ENCODE peak calls at places on chromosomes 16 and 17, in six cellular contexts. One of them, this sample, is unnamed.

GRCh38 chr16:68779891-68780290 is 42.8 kb downstream of the CDH1 start:
- DNase-seq in body of pancreas: peak
- DNase-seq in astrocyte of the cerebellum: no peak
- DNase-seq in right atrium auricular region: no peak
- DNase-seq in fibroblast of pulmonary artery: no peak
- DNase-seq in testis: no peak
- DNase-seq in this sample: no peak

GRCh38 chr16:54237-54581 is 581 bp downstream of the SNRNP25 start:
- DNase-seq in astrocyte of the cerebellum: no peak
- DNase-seq in fibroblast of pulmonary artery: no peak
- DNase-seq in body of pancreas: no peak
- DNase-seq in right atrium auricular region: no peak
- DNase-seq in testis: no peak
- DNase-seq in this sample: no peak

GRCh38 chr16:66996324-66996982 is 8.1 kb downstream of the CES4A start:
- DNase-seq in fibroblast of pulmonary artery: peak
- DNase-seq in right atrium auricular region: peak
- DNase-seq in astrocyte of the cerebellum: peak
- DNase-seq in body of pancreas: peak
- DNase-seq in testis: no peak
- DNase-seq in this sample: peak

GRCh38 chr16:13436641-13437423 is 483.1 kb upstream of the ERCC4 start:
- DNase-seq in fibroblast of pulmonary artery: no peak
- DNase-seq in right atrium auricular region: no peak
- DNase-seq in body of pancreas: no peak
- DNase-seq in testis: no peak
- DNase-seq in astrocyte of the cerebellum: peak
- DNase-seq in this sample: no peak

GRCh38 chr17:15918661-15919259 is 26.2 kb upstream of the ADORA2B start:
- DNase-seq in astrocyte of the cerebellum: no peak
- DNase-seq in testis: no peak
- DNase-seq in fibroblast of pulmonary artery: no peak
- DNase-seq in right atrium auricular region: no peak
- DNase-seq in body of pancreas: peak
- DNase-seq in this sample: no peak

GRCh38 chr16:4524571-4524970 is 14.0 kb downstream of the CDIP1 start:
- DNase-seq in right atrium auricular region: no peak
- DNase-seq in body of pancreas: no peak
- DNase-seq in testis: no peak
- DNase-seq in fibroblast of pulmonary artery: no peak
- DNase-seq in astrocyte of the cerebellum: no peak
- DNase-seq in this sample: no peak

GRCh38 chr16:4624827-4625616 is 396 bp downstream of the MGRN1 start:
- DNase-seq in right atrium auricular region: peak
- DNase-seq in fibroblast of pulmonary artery: peak
- DNase-seq in testis: peak
- DNase-seq in body of pancreas: peak
- DNase-seq in astrocyte of the cerebellum: no peak
- DNase-seq in this sample: peak

GRCh38 chr17:21564262-21564661 is 128.1 kb upstream of the KCNJ18 start:
- DNase-seq in body of pancreas: no peak
- DNase-seq in fibroblast of pulmonary artery: no peak
- DNase-seq in testis: no peak
- DNase-seq in astrocyte of the cerebellum: no peak
- DNase-seq in right atrium auricular region: no peak
- DNase-seq in this sample: no peak

GRCh38 chr17:45660474-45660873 is 123.6 kb upstream of the CRHR1 start:
- DNase-seq in testis: no peak
- DNase-seq in right atrium auricular region: no peak
- DNase-seq in fibroblast of pulmonary artery: peak
- DNase-seq in body of pancreas: no peak
- DNase-seq in astrocyte of the cerebellum: no peak
- DNase-seq in this sample: no peak

GRCh38 chr17:14833201-14833773 is 431.8 kb downstream of the PMP22 start:
- DNase-seq in testis: no peak
- DNase-seq in right atrium auricular region: no peak
- DNase-seq in astrocyte of the cerebellum: peak
- DNase-seq in fibroblast of pulmonary artery: peak
- DNase-seq in body of pancreas: no peak
- DNase-seq in this sample: peak

GRCh38 chr16:576197-576822 is 6.5 kb downstream of the PIGQ start:
- DNase-seq in fibroblast of pulmonary artery: no peak
- DNase-seq in body of pancreas: no peak
- DNase-seq in astrocyte of the cerebellum: no peak
- DNase-seq in testis: no peak
- DNase-seq in right atrium auricular region: no peak
- DNase-seq in this sample: no peak

GRCh38 chr17:78343433-78344201 is 16.3 kb downstream of the SOCS3 start:
- DNase-seq in astrocyte of the cerebellum: no peak
- DNase-seq in fibroblast of pulmonary artery: no peak
- DNase-seq in testis: no peak
- DNase-seq in body of pancreas: no peak
- DNase-seq in right atrium auricular region: no peak
- DNase-seq in this sample: no peak

GRCh38 chr16:3963203-3963602 is 82.7 kb upstream of the CREBBP start:
- DNase-seq in testis: no peak
- DNase-seq in fibroblast of pulmonary artery: no peak
- DNase-seq in body of pancreas: no peak
- DNase-seq in right atrium auricular region: no peak
- DNase-seq in astrocyte of the cerebellum: no peak
- DNase-seq in this sample: no peak

GRCh38 chr17:63775420-63775819 is 1.4 kb downstream of the DDX42 start:
- DNase-seq in right atrium auricular region: no peak
- DNase-seq in body of pancreas: no peak
- DNase-seq in testis: peak
- DNase-seq in astrocyte of the cerebellum: no peak
- DNase-seq in fibroblast of pulmonary artery: no peak
- DNase-seq in this sample: no peak

GRCh38 chr17:2195729-2196128 is 107.9 kb downstream of the SMG6 start:
- DNase-seq in body of pancreas: no peak
- DNase-seq in testis: no peak
- DNase-seq in fibroblast of pulmonary artery: no peak
- DNase-seq in right atrium auricular region: no peak
- DNase-seq in astrocyte of the cerebellum: no peak
- DNase-seq in this sample: no peak

GRCh38 chr17:28747046-28747691 is 3.4 kb downstream of the TRAF4 start:
- DNase-seq in fibroblast of pulmonary artery: no peak
- DNase-seq in testis: no peak
- DNase-seq in astrocyte of the cerebellum: no peak
- DNase-seq in body of pancreas: peak
- DNase-seq in right atrium auricular region: no peak
- DNase-seq in this sample: no peak

GRCh38 chr17:74785981-74786360 is 9.8 kb upstream of the NAT9 start:
- DNase-seq in fibroblast of pulmonary artery: no peak
- DNase-seq in body of pancreas: no peak
- DNase-seq in astrocyte of the cerebellum: no peak
- DNase-seq in right atrium auricular region: no peak
- DNase-seq in testis: no peak
- DNase-seq in this sample: no peak

GRCh38 chr17:74790206-74791066 is 14.3 kb upstream of the NAT9 start:
- DNase-seq in right atrium auricular region: no peak
- DNase-seq in body of pancreas: no peak
- DNase-seq in astrocyte of the cerebellum: no peak
- DNase-seq in testis: no peak
- DNase-seq in fibroblast of pulmonary artery: no peak
- DNase-seq in this sample: no peak

GRCh38 chr17:74785096-74785980 is 9.2 kb upstream of the NAT9 start:
- DNase-seq in body of pancreas: no peak
- DNase-seq in testis: no peak
- DNase-seq in fibroblast of pulmonary artery: no peak
- DNase-seq in right atrium auricular region: no peak
- DNase-seq in astrocyte of the cerebellum: no peak
- DNase-seq in this sample: no peak

GRCh38 chr17:74782571-74782970 is 6.4 kb upstream of the NAT9 start:
- DNase-seq in astrocyte of the cerebellum: no peak
- DNase-seq in testis: no peak
- DNase-seq in right atrium auricular region: no peak
- DNase-seq in fibroblast of pulmonary artery: no peak
- DNase-seq in body of pancreas: no peak
- DNase-seq in this sample: no peak

DNA sequence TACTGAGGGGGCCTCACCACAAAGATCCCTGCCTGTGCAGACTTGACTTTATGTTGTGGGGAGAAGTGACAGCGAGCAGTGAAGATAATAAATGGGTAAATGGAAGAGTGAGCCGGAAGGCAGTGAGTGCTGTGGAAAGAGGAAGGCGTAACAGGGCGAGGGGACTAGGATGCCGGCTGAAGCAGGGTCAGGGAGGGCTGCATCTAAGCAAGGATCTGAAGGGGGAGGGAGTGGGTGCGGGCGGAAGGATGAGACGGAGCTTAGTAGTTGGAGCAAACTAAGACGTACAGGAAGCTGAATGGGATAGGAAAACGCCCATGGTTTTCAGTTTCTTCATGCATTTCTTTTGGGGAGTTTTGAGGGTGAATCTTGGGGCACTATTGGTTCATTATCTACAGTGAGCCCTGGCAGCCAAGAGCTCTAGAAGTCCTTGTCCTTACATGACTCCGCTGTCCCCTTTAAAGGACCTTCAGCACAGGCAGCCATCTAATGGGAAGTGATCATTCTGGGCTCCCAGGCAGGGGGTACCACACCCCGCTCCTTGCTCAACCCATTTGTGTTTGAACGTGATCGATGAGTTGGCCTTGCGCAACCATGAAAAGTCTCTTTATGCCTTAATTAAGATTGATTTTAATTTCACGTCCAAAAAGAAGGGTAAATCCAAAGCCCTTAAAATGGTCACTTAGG is 10.4 kb upstream of the NAT9 start:
- DNase-seq in right atrium auricular region: peak
- DNase-seq in body of pancreas: no peak
- DNase-seq in fibroblast of pulmonary artery: no peak
- DNase-seq in astrocyte of the cerebellum: no peak
- DNase-seq in testis: no peak
- DNase-seq in this sample: no peak
- H3K4me3 ChIP-seq in right atrium auricular region: no peak
- H3K4me3 ChIP-seq in body of pancreas: no peak
- H3K4me3 ChIP-seq in fibroblast of pulmonary artery: no peak
- H3K4me3 ChIP-seq in astrocyte of the cerebellum: no peak
- H3K4me3 ChIP-seq in testis: no peak
- H3K4me3 ChIP-seq in this sample: no peak

DNA sequence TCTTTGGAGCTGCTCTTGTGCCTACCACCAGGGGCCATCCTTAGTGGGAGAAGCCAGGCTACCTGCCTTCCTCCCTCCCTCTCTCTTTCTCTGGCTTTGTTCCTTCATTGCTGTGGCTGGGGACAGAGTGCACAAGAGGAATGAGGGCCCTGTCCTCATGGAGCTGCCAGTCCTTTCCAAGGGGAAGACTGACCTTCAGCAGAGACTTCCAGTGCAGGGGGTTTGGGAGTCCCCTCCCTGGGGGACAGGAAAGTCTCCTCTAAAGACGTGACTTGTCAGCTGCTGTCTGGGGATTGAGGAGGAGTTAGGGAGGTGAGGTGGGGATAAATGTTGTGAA is 108.1 kb downstream of the CMIP start:
- DNase-seq in testis: no peak
- DNase-seq in astrocyte of the cerebellum: no peak
- DNase-seq in right atrium auricular region: no peak
- DNase-seq in fibroblast of pulmonary artery: no peak
- DNase-seq in body of pancreas: no peak
- DNase-seq in this sample: no peak
- H3K4me3 ChIP-seq in testis: no peak
- H3K4me3 ChIP-seq in astrocyte of the cerebellum: no peak
- H3K4me3 ChIP-seq in right atrium auricular region: no peak
- H3K4me3 ChIP-seq in fibroblast of pulmonary artery: no peak
- H3K4me3 ChIP-seq in body of pancreas: no peak
- H3K4me3 ChIP-seq in this sample: no peak

DNA sequence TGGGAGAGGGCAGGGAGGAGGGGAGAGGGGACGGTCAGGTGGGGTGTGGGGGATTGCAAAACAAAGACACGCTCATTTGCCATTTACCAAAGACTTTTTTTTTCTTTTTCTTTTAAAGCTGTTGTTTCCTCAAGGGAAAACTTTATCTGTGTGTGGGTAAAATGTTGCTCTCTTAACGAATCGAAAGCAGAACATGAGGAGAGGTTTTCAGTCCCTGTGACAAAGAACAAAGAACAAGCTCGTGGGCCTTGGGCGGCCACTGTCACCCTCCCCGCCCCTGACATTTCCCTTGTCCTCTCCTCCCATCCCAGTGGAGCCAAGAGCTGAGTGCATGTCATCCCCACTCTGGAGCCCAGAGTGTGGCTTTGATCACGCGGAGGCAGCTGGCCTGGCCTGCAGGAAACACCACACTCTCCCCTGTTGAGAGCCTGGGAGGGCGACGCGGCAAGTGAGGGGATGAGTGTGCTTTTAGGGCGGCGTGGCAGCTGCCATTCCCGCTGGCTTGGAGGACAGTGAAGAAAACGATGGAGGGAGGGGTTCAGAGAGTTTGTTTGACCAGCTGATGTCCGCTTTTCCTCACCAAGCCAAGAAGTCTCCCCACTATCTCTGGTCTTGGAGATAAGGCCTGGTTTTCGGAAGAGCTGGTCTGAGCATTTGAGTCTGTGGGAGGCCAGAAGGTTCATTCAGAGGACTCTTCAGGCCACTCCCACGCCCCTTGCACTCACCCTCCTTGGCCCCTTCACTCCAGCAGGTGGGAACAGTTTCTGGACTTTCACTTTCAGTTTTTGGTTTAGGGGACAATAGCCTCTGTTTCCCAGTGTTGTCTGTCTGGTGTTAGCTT is 11.4 kb downstream of the CCR7 start:
- DNase-seq in right atrium auricular region: peak
- DNase-seq in astrocyte of the cerebellum: no peak
- DNase-seq in testis: peak
- DNase-seq in fibroblast of pulmonary artery: peak
- DNase-seq in body of pancreas: peak
- DNase-seq in this sample: no peak
- H3K4me3 ChIP-seq in right atrium auricular region: no peak
- H3K4me3 ChIP-seq in astrocyte of the cerebellum: no peak
- H3K4me3 ChIP-seq in testis: no peak
- H3K4me3 ChIP-seq in fibroblast of pulmonary artery: no peak
- H3K4me3 ChIP-seq in body of pancreas: no peak
- H3K4me3 ChIP-seq in this sample: no peak

DNA sequence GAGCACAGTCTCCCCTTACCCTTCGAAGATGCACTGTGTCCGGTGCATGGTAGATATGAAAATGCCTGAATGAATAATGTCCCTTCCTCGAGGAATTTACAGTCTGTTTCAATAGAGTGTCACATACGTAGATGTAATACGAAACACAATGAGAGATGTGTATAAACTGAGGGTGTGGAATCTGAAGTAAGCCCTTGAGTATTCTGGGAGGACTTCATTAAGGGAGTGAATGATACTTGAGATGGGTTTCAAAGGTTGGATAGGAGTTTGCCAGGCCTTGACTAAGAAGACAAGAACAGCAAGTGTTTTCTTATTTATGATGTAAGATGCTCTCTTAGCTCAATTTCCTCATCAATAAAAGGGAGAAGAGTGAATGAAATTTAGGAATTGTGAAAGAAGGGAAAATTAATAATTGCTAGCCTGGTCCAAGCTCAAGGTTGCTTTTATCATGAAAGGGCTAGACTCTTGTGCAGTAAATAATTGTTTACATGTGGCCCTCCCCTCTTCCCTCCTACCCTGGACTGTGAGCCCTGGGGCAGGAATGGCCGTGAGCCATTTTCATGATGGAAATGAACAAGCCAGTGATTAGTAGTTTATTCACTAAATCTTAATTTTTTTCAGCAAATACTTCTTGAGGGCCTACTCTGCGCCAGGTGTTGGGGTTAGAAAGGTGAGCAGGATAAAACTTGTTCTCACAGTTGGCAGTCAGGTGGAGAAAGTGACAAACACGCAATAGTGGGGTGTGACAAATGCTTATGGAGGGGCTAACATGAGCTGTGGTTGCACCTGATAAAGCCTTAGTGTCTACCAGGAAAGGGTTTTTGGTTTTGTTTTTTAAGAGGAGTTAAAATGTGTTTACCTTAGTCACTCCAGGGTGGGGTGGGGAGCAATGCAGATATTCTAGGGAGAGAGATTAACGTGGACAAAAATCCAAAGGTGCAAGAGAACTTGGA is 1.6 kb downstream of the KIF22 start:
- DNase-seq in body of pancreas: no peak
- DNase-seq in testis: no peak
- DNase-seq in astrocyte of the cerebellum: no peak
- DNase-seq in fibroblast of pulmonary artery: no peak
- DNase-seq in right atrium auricular region: no peak
- DNase-seq in this sample: no peak
- H3K4me3 ChIP-seq in body of pancreas: no peak
- H3K4me3 ChIP-seq in testis: no peak
- H3K4me3 ChIP-seq in astrocyte of the cerebellum: peak
- H3K4me3 ChIP-seq in fibroblast of pulmonary artery: peak
- H3K4me3 ChIP-seq in right atrium auricular region: no peak
- H3K4me3 ChIP-seq in this sample: peak